ENCODE peak calls at places on chromosomes 11 and 22, in four cellular contexts. I is GM23338; Q is CD8-positive, alpha-beta T cell; K is naive thymus-derived CD4-positive, alpha-beta T cell. O is an unnamed sample. For H3K36me3, the result is how much of the 10 kb centered on the place peaks cover.

GRCh38 chr11:17366491-17366890 is 14.9 kb downstream of the NCR3LG1 start:
- DNase-seq in I (no peak), Q (no peak), K (no peak), O (no peak)

GRCh38 chr11:129694538-129694937 is 121.1 kb upstream of the TMEM45B start:
- DNase-seq in I (peak), Q (no peak), K (no peak), O (no peak)

GRCh38 chr11:123065634-123066033 is 3.7 kb upstream of the HSPA8 start:
- DNase-seq in I (no peak), Q (no peak), K (no peak), O (no peak)

GRCh38 chr11:130712480-130712879 is 203.8 kb downstream of the SNX19 start:
- DNase-seq in I (no peak), Q (no peak), K (no peak), O (no peak)

GRCh38 chr11:1693327-1694063 is 3.5 kb upstream of the KRTAP5-6 start:
- DNase-seq in I (peak), Q (peak), K (peak), O (peak)

GRCh38 chr11:45473491-45473890 is 187.3 kb upstream of the SYT13 start:
- DNase-seq in I (peak), Q (no peak), K (no peak), O (no peak)

GRCh38 chr22:20586403-20586745 is 79.0 kb downstream of the MED15 start:
- DNase-seq in I (no peak), Q (no peak), K (no peak), O (no peak)

GRCh38 chr22:46010951-46011626 is 34.1 kb upstream of the WNT7B start:
- DNase-seq in I (no peak), Q (no peak), K (no peak), O (no peak)

GRCh38 chr11:77191823-77192495 is 63.9 kb downstream of the MYO7A start:
- DNase-seq in I (peak), Q (peak), K (peak), O (peak)

GRCh38 chr11:123461164-123461563 is 31.1 kb downstream of the GRAMD1B start:
- DNase-seq in I (no peak), Q (no peak), K (no peak), O (no peak)

GRCh38 chr11:121807051-121807450 is 309.0 kb downstream of the BLID start:
- DNase-seq in I (no peak), Q (no peak), K (no peak), O (no peak)

GRCh38 chr11:121808096-121808495 is 307.9 kb downstream of the BLID start:
- DNase-seq in I (peak), Q (no peak), K (no peak), O (no peak)

GRCh38 chr11:121814962-121815361 is 301.1 kb downstream of the BLID start:
- DNase-seq in I (no peak), Q (no peak), K (no peak), O (no peak)

GRCh38 chr11:121810291-121810690 is 305.7 kb downstream of the BLID start:
- DNase-seq in I (no peak), Q (no peak), K (no peak), O (no peak)
- H3K27ac ChIP-seq in I (no peak), Q (no peak), K (no peak), O (no peak)

GRCh38 chr11:117199061-117199915 is at the start of gene TAGLN:
- DNase-seq in I (peak), Q (no peak), K (no peak), O (no peak)
- H3K4me3 ChIP-seq in I (peak), Q (no peak), K (no peak), O (no peak)

DNA sequence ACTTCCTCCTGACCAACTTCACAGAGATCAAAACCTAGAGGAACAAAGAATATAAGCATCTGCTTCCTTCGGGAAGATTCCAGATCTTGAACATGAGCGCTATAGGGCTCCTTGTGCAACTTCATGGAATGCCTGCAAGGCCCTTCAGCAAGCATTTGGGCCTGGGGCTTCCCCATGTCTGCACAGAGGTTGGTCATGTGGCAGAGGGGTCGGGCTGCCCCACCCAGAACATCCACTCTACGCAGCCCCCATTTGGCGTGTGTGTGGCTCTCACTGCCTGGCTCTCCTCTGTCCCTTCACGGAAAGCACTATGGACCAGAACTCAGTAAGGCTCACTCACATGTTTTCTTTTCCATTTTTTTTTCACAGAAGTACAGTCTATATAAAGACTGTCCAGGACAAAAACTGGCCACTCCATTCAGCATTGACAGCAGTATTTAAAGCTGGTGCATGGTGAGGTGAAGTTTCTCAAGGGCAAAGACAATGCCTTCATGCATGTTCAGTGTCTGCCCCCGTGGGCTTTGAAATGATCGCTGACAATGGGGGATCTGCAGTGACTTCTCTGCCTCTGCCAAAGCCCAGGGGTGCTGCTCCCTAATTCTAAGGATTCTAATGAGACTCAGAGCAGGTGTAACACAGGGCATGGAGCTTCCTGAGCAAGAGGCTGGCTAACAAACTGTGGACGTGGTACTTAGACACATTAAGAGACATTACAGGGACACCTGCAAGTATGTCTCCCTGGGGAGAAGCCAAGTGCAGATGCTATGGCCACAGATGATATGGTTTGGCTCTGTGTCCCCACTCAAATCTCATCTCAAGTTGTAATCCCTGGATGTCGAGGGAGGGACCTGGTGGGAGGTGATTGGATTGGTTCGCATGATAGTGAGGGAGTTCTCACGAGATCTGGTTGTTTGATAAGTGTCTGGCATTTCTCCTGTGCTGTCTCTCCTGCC is 66.5 kb upstream of the PITPNB start:
- DNase-seq in I (no peak), Q (no peak), K (no peak), O (no peak)
- H3K36me3 ChIP-seq in I (under half), Q (under half), K (under half), O (half or more)

GRCh38 chr11:112087212-112087611 is 539 bp downstream of the SDHD start:
- DNase-seq in I (peak), Q (no peak), K (no peak), O (no peak)

GRCh38 chr11:112082729-112083128 is 3.8 kb downstream of the TIMM8B start:
- DNase-seq in I (no peak), Q (no peak), K (no peak), O (no peak)

GRCh38 chr11:112085822-112086421 is 634 bp downstream of the TIMM8B start:
- DNase-seq in I (peak), Q (peak), K (no peak), O (peak)

DNA sequence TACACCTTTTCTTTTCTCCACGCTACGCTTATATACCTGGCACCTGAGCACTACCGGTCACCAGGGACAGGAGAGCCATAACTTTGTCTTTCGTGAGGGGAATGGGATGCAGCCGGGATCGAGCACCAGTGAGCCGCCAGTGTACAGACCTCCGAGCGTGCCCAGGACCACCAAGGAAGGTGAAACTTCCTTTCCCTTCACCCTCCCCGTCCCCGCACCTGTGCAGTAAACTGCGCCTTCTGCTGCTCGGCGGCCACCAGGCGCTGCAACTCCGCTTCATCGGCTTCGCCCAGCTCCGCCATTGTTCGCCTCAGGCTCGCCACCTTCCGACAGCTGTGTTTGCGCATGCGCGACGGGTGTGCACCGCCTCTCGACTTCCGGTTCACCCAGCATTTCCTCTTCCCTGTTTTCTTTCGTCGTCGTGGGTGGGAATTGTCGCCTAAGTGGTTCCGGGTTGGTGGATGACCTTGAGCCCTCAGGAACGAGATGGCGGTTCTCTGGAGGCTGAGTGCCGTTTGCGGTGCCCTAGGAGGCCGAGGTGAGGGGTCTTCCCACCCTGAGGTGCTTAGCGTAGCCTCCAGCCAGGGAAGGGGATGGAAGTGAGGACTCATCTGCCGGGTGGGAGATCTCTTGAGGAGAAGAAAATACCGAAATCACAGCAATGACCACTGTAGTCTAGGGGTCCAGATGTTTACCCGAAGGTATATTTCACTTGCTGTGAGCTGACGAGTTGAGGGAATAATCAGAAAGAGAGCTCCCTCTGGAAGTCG is at the start of the genes SDHD and TIMM8B:
- DNase-seq in I (peak), Q (peak), K (peak), O (peak)
- H3K27ac ChIP-seq in I (peak), Q (peak), K (peak), O (peak)

GRCh38 chr22:43995798-43996169 is 28.3 kb upstream of the PARVB start:
- DNase-seq in I (no peak), Q (no peak), K (no peak), O (no peak)
- H3K4me3 ChIP-seq in I (no peak), Q (peak), K (peak), O (no peak)

GRCh38 chr22:36921309-36922096 is 8.1 kb downstream of the CSF2RB start:
- DNase-seq in I (no peak), Q (no peak), K (no peak), O (no peak)

GRCh38 chr22:36922752-36923457 is 9.5 kb downstream of the CSF2RB start:
- DNase-seq in I (no peak), Q (no peak), K (no peak), O (no peak)

GRCh38 chr22:36924151-36924698 is 10.8 kb downstream of the CSF2RB start:
- DNase-seq in I (no peak), Q (no peak), K (no peak), O (no peak)

GRCh38 chr22:36922097-36922608 is 8.7 kb downstream of the CSF2RB start:
- DNase-seq in I (peak), Q (no peak), K (no peak), O (no peak)

DNA sequence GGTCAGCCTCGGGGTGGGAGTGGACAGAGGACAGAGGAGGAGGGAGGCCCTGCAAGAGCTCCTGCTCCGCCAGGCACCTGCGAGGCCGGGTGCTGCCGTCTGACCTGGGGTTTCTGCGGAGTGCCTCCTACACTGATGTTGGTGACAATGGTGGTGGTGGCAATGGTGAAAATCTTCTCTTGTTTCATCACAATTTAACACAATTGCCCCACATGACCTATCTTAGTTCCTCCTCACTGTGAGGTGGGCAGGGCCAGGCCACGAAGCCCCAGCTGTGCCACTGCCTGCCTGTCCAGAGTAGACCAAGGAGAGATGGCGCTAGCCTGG is 10.0 kb downstream of the CSF2RB start:
- DNase-seq in I (no peak), Q (no peak), K (no peak), O (no peak)
- H3K36me3 ChIP-seq in I (under half), Q (under half), K (under half), O (under half)

DNA sequence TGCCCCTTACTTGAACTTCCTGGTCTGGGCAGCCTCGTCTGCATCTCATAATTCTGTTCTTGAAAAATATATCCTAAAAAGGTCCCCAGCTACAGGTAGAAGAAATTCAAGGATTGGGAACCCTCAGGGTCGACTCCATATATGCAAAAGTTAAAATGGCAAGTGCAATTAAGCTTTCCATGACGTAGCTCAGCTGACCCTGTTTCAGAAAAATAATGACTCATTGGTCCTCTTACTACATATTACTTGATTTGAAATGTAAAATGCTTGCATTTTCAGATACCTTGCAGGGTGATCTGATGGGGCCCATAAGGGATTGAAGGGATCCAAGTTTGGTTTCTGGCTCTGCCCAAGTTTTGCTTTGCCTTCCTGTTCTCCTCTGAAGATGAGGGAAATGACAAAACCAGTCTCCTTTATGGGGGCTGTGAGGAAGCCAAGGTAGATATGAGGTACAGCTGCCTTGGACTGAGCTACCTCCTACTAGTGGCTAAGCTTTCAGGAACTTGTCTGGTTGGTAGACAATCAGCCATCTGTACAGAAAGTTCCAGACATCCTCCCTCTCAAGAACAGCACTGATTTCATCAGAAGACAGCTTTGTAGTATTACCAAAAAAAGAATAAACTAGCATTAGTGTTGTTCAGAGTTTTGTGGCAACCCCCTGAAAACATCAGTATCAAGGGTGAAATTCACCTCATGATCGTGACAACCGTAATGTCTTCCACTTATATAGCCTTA is 177.3 kb downstream of the DBX1 start:
- DNase-seq in I (no peak), Q (no peak), K (no peak), O (no peak)
- H3K27ac ChIP-seq in I (no peak), Q (no peak), K (no peak), O (no peak)

GRCh38 chr11:73452726-73453125 is 76.5 kb downstream of the RELT start:
- DNase-seq in I (no peak), Q (no peak), K (no peak), O (no peak)

GRCh38 chr11:73454987-73455386 is 78.8 kb downstream of the RELT start:
- DNase-seq in I (no peak), Q (no peak), K (no peak), O (no peak)

DNA sequence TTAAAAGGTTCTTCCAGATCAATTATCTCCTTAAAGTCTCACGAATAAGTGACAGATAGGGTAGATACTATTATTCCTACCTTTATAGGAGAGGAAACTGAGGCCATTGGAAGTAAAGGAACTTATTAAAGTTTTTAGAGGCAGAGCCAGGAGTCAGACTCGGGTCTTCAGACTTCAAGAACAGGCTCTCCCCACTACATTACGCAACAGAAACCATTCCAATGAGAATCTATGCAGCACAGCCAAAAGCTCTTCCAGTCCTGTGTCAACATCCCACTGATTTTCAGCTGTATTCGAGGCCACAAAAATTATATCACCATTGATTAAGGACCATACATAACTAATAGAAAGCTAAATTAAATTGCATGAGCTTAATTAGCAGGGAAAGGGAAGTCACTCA is 77.4 kb downstream of the RELT start:
- DNase-seq in I (no peak), Q (no peak), K (no peak), O (no peak)
- H3K4me3 ChIP-seq in I (no peak), Q (no peak), K (no peak), O (no peak)

O was measured in DND-41.